ENCODE peak calls at places on chromosomes 6 and 20, in nine cellular contexts. One of them, this sample, is unnamed.

GRCh38 chr20:13333036-13333435 is 112.0 kb downstream of the ISM1 start:
- DNase-seq in DMS153: no peak
- DNase-seq in progenitor cell of endocrine pancreas: no peak
- DNase-seq in AG08395: no peak
- DNase-seq in SW 1271: no peak
- DNase-seq in hippocampal formation: no peak
- DNase-seq in activated T-helper 1 cell treated with anti-CD3 and anti-CD28 coated beads, Interleukin-2, amount 50 U/mL, for 16 hours: no peak
- DNase-seq in spleen: no peak
- DNase-seq in amygdala: no peak
- DNase-seq in this sample: no peak

GRCh38 chr6:21586760-21587181 is 6.8 kb upstream of the SOX4 start:
- DNase-seq in DMS153: no peak
- DNase-seq in progenitor cell of endocrine pancreas: peak
- DNase-seq in AG08395: no peak
- DNase-seq in SW 1271: no peak
- DNase-seq in hippocampal formation: no peak
- DNase-seq in activated T-helper 1 cell treated with anti-CD3 and anti-CD28 coated beads, Interleukin-2, amount 50 U/mL, for 16 hours: no peak
- DNase-seq in spleen: no peak
- DNase-seq in amygdala: no peak
- DNase-seq in this sample: no peak

GRCh38 chr6:13026557-13026956 is 301.8 kb downstream of the TBC1D7 start:
- DNase-seq in DMS153: no peak
- DNase-seq in progenitor cell of endocrine pancreas: no peak
- DNase-seq in AG08395: no peak
- DNase-seq in SW 1271: no peak
- DNase-seq in hippocampal formation: no peak
- DNase-seq in activated T-helper 1 cell treated with anti-CD3 and anti-CD28 coated beads, Interleukin-2, amount 50 U/mL, for 16 hours: no peak
- DNase-seq in spleen: no peak
- DNase-seq in amygdala: no peak
- DNase-seq in this sample: no peak

GRCh38 chr6:126148853-126149252 is 162.5 kb downstream of the TRMT11 start:
- DNase-seq in DMS153: no peak
- DNase-seq in progenitor cell of endocrine pancreas: no peak
- DNase-seq in AG08395: no peak
- DNase-seq in SW 1271: no peak
- DNase-seq in hippocampal formation: no peak
- DNase-seq in activated T-helper 1 cell treated with anti-CD3 and anti-CD28 coated beads, Interleukin-2, amount 50 U/mL, for 16 hours: no peak
- DNase-seq in spleen: no peak
- DNase-seq in amygdala: no peak
- DNase-seq in this sample: no peak

GRCh38 chr6:622462-622861 is 34.4 kb downstream of the HUS1B start:
- DNase-seq in DMS153: no peak
- DNase-seq in progenitor cell of endocrine pancreas: no peak
- DNase-seq in AG08395: no peak
- DNase-seq in SW 1271: no peak
- DNase-seq in hippocampal formation: no peak
- DNase-seq in activated T-helper 1 cell treated with anti-CD3 and anti-CD28 coated beads, Interleukin-2, amount 50 U/mL, for 16 hours: no peak
- DNase-seq in spleen: no peak
- DNase-seq in amygdala: no peak
- DNase-seq in this sample: no peak

GRCh38 chr20:62355527-62356142 is 11.5 kb downstream of the LAMA5 start:
- DNase-seq in DMS153: no peak
- DNase-seq in progenitor cell of endocrine pancreas: no peak
- DNase-seq in AG08395: no peak
- DNase-seq in SW 1271: no peak
- DNase-seq in hippocampal formation: no peak
- DNase-seq in activated T-helper 1 cell treated with anti-CD3 and anti-CD28 coated beads, Interleukin-2, amount 50 U/mL, for 16 hours: no peak
- DNase-seq in spleen: no peak
- DNase-seq in amygdala: no peak
- DNase-seq in this sample: no peak

GRCh38 chr6:155085582-155086253 is 90.6 kb downstream of the TIAM2 start:
- DNase-seq in DMS153: no peak
- DNase-seq in progenitor cell of endocrine pancreas: no peak
- DNase-seq in AG08395: no peak
- DNase-seq in SW 1271: no peak
- DNase-seq in hippocampal formation: no peak
- DNase-seq in activated T-helper 1 cell treated with anti-CD3 and anti-CD28 coated beads, Interleukin-2, amount 50 U/mL, for 16 hours: no peak
- DNase-seq in spleen: no peak
- DNase-seq in amygdala: no peak
- DNase-seq in this sample: no peak

GRCh38 chr6:16596890-16597331 is 164.3 kb downstream of the ATXN1 start:
- DNase-seq in DMS153: no peak
- DNase-seq in progenitor cell of endocrine pancreas: no peak
- DNase-seq in AG08395: no peak
- DNase-seq in SW 1271: no peak
- DNase-seq in hippocampal formation: no peak
- DNase-seq in activated T-helper 1 cell treated with anti-CD3 and anti-CD28 coated beads, Interleukin-2, amount 50 U/mL, for 16 hours: no peak
- DNase-seq in spleen: no peak
- DNase-seq in amygdala: no peak
- DNase-seq in this sample: no peak

GRCh38 chr6:163460307-163460782 is 45.8 kb downstream of the QKI start:
- DNase-seq in DMS153: no peak
- DNase-seq in progenitor cell of endocrine pancreas: no peak
- DNase-seq in AG08395: peak
- DNase-seq in SW 1271: peak
- DNase-seq in hippocampal formation: no peak
- DNase-seq in activated T-helper 1 cell treated with anti-CD3 and anti-CD28 coated beads, Interleukin-2, amount 50 U/mL, for 16 hours: no peak
- DNase-seq in spleen: no peak
- DNase-seq in amygdala: no peak
- DNase-seq in this sample: no peak

GRCh38 chr6:134707342-134707982 is 242.4 kb downstream of the ALDH8A1 start:
- DNase-seq in DMS153: peak
- DNase-seq in progenitor cell of endocrine pancreas: no peak
- DNase-seq in AG08395: no peak
- DNase-seq in SW 1271: no peak
- DNase-seq in hippocampal formation: peak
- DNase-seq in activated T-helper 1 cell treated with anti-CD3 and anti-CD28 coated beads, Interleukin-2, amount 50 U/mL, for 16 hours: no peak
- DNase-seq in spleen: no peak
- DNase-seq in amygdala: no peak
- DNase-seq in this sample: no peak

GRCh38 chr6:136607204-136607931 is 57.1 kb upstream of the MAP7 start:
- DNase-seq in DMS153: peak
- DNase-seq in progenitor cell of endocrine pancreas: no peak
- DNase-seq in AG08395: no peak
- DNase-seq in SW 1271: no peak
- DNase-seq in hippocampal formation: no peak
- DNase-seq in activated T-helper 1 cell treated with anti-CD3 and anti-CD28 coated beads, Interleukin-2, amount 50 U/mL, for 16 hours: no peak
- DNase-seq in spleen: no peak
- DNase-seq in amygdala: no peak
- DNase-seq in this sample: no peak

GRCh38 chr6:21639316-21639715 is 45.8 kb downstream of the SOX4 start:
- DNase-seq in DMS153: no peak
- DNase-seq in progenitor cell of endocrine pancreas: no peak
- DNase-seq in AG08395: no peak
- DNase-seq in SW 1271: no peak
- DNase-seq in hippocampal formation: no peak
- DNase-seq in activated T-helper 1 cell treated with anti-CD3 and anti-CD28 coated beads, Interleukin-2, amount 50 U/mL, for 16 hours: no peak
- DNase-seq in spleen: no peak
- DNase-seq in amygdala: no peak
- DNase-seq in this sample: no peak

This sample was measured in putamen.